ENCODE peak calls at places on chromosomes 11 and 22, in six cellular contexts. Y is endodermal cell; W is Peyer's patch; X is SK-N-SH; S is CD8-positive, alpha-beta memory T cell; B is upper lobe of right lung. Q is an unnamed sample. For H3K4me1, the result is how much of the 10 kb centered on the place peaks cover.

GRCh38 chr22:36464715-36465231 is 16.7 kb downstream of the TXN2 start:
- DNase-seq in Y (no peak), W (no peak), X (no peak), S (no peak), B (no peak), Q (no peak)

GRCh38 chr11:29578806-29579205 is 438.0 kb downstream of the KCNA4 start:
- DNase-seq in Y (peak), W (no peak), X (no peak), S (no peak), B (no peak), Q (no peak)

GRCh38 chr22:31148516-31148915 is 8.2 kb upstream of the PLA2G3 start:
- DNase-seq in Y (no peak), W (no peak), X (no peak), S (no peak), B (peak), Q (peak)

GRCh38 chr22:38738475-38739070 is 17.2 kb downstream of the SUN2 start:
- DNase-seq in Y (no peak), W (no peak), X (no peak), S (no peak), B (no peak), Q (no peak)

GRCh38 chr11:129973068-129973467 is 29.6 kb downstream of the PRDM10 start:
- DNase-seq in Y (no peak), W (no peak), X (no peak), S (no peak), B (no peak), Q (no peak)

GRCh38 chr22:44956835-44957234 is 53.0 kb downstream of the PHF21B start:
- DNase-seq in Y (peak), W (no peak), X (no peak), S (no peak), B (no peak), Q (no peak)

GRCh38 chr22:39448205-39449054 is 8.4 kb upstream of the MGAT3 start:
- DNase-seq in Y (peak), W (no peak), X (no peak), S (no peak), B (no peak), Q (no peak)

GRCh38 chr11:74577624-74578396 is 14.6 kb upstream of the POLD3 start:
- DNase-seq in Y (no peak), W (no peak), X (peak), S (no peak), B (no peak), Q (peak)

GRCh38 chr11:130580372-130580771 is 131.9 kb downstream of the ADAMTS15 start:
- DNase-seq in Y (peak), W (no peak), X (no peak), S (no peak), B (no peak), Q (peak)

GRCh38 chr11:86128914-86129313 is 60.0 kb upstream of the PICALM start:
- DNase-seq in Y (no peak), W (no peak), X (no peak), S (no peak), B (no peak), Q (no peak)

GRCh38 chr11:133934599-133935550 is 21.9 kb downstream of the IGSF9B start:
- DNase-seq in Y (peak), W (no peak), X (peak), S (no peak), B (no peak), Q (peak)

GRCh38 chr11:13103962-13104554 is 94.9 kb downstream of the RASSF10 start:
- DNase-seq in Y (no peak), W (no peak), X (no peak), S (no peak), B (no peak), Q (no peak)

GRCh38 chr22:35586771-35587170 is 30.4 kb downstream of the MB start:
- DNase-seq in Y (no peak), W (no peak), X (no peak), S (no peak), B (no peak), Q (no peak)

GRCh38 chr22:49645791-49646550 is 181.7 kb downstream of the BRD1 start:
- DNase-seq in Y (no peak), W (no peak), X (no peak), S (no peak), B (no peak), Q (no peak)

GRCh38 chr22:24948356-24949202 is 2.1 kb upstream of the LHFPL7 start:
- DNase-seq in Y (peak), W (no peak), X (no peak), S (no peak), B (no peak), Q (no peak)

GRCh38 chr11:9385288-9385902 is 943 bp downstream of the IPO7 start:
- DNase-seq in Y (no peak), W (peak), X (no peak), S (peak), B (no peak), Q (no peak)

GRCh38 chr11:9384535-9385287 is at the start of gene IPO7:
- DNase-seq in Y (peak), W (peak), X (peak), S (peak), B (peak), Q (peak)

GRCh38 chr11:9386086-9386485 is 1.6 kb downstream of the IPO7 start:
- DNase-seq in Y (no peak), W (no peak), X (no peak), S (no peak), B (no peak), Q (no peak)

GRCh38 chr11:9386901-9387300 is 2.4 kb downstream of the IPO7 start:
- DNase-seq in Y (no peak), W (no peak), X (no peak), S (no peak), B (no peak), Q (no peak)
- H3K4me1 ChIP-seq in Y (under half), W (under half), X (under half), S (under half), B (under half), Q (under half)

DNA sequence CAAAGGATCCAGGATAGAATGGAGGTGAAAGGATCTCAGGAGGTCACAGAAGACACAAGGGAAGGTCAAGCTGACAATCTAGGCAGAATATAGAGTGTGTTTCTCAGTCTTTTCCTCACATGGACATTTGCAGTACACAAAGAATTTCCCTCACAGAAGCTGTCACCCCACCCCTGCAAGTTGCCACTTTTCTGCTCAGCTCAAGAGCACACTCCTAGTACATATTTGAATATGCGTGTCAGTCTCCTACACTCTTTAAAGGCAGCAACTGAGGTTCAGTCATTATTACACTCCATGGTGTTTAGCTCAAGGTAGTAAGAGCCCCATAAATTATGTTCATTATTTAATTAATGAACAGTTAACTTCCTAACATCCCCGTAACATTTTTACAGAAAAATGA is 59.1 kb downstream of the ETS1 start:
- DNase-seq in Y (no peak), W (no peak), X (no peak), S (no peak), B (no peak), Q (no peak)
- H3K4me1 ChIP-seq in Y (under half), W (under half), X (under half), S (half or more), B (under half), Q (under half)

DNA sequence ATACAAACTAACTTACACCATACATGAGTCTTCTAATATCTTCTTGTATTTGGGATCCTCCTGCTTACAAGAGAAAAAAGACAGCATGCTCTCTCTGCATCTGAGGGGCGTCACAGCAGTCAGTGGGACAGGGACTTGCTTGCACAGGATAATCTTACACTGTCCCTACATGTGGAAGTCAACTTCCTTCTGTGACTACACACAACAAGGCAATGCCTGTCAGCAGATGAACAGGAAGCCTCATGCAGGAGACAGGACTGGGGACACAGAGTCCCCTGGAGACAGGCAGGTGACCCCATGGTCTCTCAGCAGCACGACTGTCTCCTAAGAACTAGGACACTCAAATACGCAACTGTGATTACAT is 54.8 kb downstream of the PACSIN2 start:
- DNase-seq in Y (peak), W (no peak), X (no peak), S (no peak), B (no peak), Q (no peak)
- H3K4me1 ChIP-seq in Y (under half), W (under half), X (under half), S (under half), B (half or more), Q (half or more)

GRCh38 chr11:122172352-122173073 is 56.5 kb upstream of the BLID start:
- DNase-seq in Y (no peak), W (no peak), X (no peak), S (no peak), B (no peak), Q (no peak)

GRCh38 chr11:122173587-122173986 is 57.6 kb upstream of the BLID start:
- DNase-seq in Y (no peak), W (no peak), X (no peak), S (no peak), B (no peak), Q (no peak)

GRCh38 chr11:122173074-122173450 is 57.0 kb upstream of the BLID start:
- DNase-seq in Y (no peak), W (no peak), X (no peak), S (no peak), B (no peak), Q (no peak)

GRCh38 chr11:122168218-122168617 is 52.2 kb upstream of the BLID start:
- DNase-seq in Y (no peak), W (no peak), X (no peak), S (no peak), B (no peak), Q (no peak)

DNA sequence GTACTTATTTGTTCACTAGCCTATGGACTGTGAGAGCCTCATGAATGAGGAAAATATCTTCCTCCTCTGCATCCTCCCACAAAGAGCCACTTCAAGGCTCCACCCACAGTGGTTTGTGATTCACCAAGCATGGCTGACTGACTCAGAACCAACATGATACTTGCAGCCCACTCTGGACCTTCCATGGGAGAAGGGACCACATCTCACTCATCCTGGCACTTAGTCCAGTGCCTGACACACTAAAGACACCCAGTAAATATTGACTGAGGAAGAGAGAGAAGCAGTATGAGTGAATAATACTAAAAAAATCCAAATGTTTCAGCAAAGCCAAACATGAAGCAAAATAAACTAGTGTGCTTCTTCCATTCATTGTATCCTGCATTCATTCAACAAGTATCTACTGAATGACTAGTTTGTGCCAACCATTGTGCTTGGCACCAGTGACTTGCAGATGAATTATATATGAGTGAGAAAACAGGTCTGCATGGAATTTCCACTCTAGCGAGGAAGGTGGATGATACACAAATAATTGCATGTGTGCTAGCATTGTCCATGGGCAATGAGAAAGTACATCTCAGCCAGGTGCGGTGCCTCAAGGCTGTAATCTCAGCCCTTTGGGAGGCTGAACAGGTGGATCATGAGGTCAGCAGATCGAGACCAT is 54.9 kb upstream of the BLID start:
- DNase-seq in Y (no peak), W (no peak), X (no peak), S (no peak), B (no peak), Q (peak)
- H3K4me1 ChIP-seq in Y (under half), W (under half), X (under half), S (under half), B (under half), Q (under half)

GRCh38 chr11:73333173-73333572 is 25.1 kb downstream of the ARHGEF17 start:
- DNase-seq in Y (no peak), W (no peak), X (no peak), S (no peak), B (no peak), Q (no peak)
- H3K4me1 ChIP-seq in Y (under half), W (under half), X (half or more), S (under half), B (half or more), Q (half or more)

GRCh38 chr11:3950996-3951662 is 95.7 kb downstream of the STIM1 start:
- DNase-seq in Y (peak), W (no peak), X (no peak), S (peak), B (no peak), Q (peak)

GRCh38 chr11:3949132-3949531 is 93.7 kb downstream of the STIM1 start:
- DNase-seq in Y (no peak), W (peak), X (no peak), S (peak), B (no peak), Q (no peak)

GRCh38 chr11:3946445-3947017 is 91.1 kb downstream of the STIM1 start:
- DNase-seq in Y (no peak), W (no peak), X (no peak), S (no peak), B (no peak), Q (no peak)

GRCh38 chr11:3944198-3944597 is 88.7 kb downstream of the STIM1 start:
- DNase-seq in Y (no peak), W (no peak), X (no peak), S (no peak), B (no peak), Q (peak)

DNA sequence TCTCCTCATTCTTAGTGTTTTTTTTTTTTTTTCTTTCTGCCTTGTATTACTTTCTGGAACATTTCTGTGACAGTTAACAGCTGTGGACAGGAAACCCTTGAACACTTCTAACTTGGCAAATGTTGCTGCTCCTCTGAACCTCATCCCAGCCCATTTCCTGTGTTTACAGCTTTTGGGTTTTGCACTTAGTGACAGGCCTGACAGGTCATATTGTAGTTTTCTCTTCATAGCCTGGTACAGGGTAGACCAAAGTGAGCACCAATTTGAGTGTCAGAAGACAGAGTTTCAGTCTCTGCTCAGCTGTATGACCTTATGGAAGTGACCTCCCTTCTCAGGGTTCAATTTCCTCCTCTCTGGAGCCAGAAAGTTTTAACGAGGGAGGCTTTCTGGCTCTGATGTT is 91.6 kb downstream of the STIM1 start:
- DNase-seq in Y (no peak), W (peak), X (no peak), S (peak), B (no peak), Q (peak)
- H3K4me1 ChIP-seq in Y (under half), W (half or more), X (under half), S (half or more), B (half or more), Q (half or more)

GRCh38 chr11:9577032-9577431 is 3.6 kb downstream of the WEE1 start:
- DNase-seq in Y (no peak), W (no peak), X (no peak), S (no peak), B (no peak), Q (peak)

GRCh38 chr11:9574806-9575530 is 1.5 kb downstream of the WEE1 start:
- DNase-seq in Y (peak), W (peak), X (peak), S (no peak), B (no peak), Q (peak)

GRCh38 chr11:9573775-9574555 is 495 bp downstream of the WEE1 start:
- DNase-seq in Y (no peak), W (peak), X (peak), S (no peak), B (peak), Q (peak)

GRCh38 chr11:9574556-9574805 is 1.0 kb downstream of the WEE1 start:
- DNase-seq in Y (peak), W (peak), X (no peak), S (no peak), B (peak), Q (no peak)

GRCh38 chr11:9575531-9576240 is 2.2 kb downstream of the WEE1 start:
- DNase-seq in Y (no peak), W (no peak), X (no peak), S (no peak), B (no peak), Q (no peak)
- H3K4me1 ChIP-seq in Y (under half), W (under half), X (under half), S (under half), B (under half), Q (under half)

DNA sequence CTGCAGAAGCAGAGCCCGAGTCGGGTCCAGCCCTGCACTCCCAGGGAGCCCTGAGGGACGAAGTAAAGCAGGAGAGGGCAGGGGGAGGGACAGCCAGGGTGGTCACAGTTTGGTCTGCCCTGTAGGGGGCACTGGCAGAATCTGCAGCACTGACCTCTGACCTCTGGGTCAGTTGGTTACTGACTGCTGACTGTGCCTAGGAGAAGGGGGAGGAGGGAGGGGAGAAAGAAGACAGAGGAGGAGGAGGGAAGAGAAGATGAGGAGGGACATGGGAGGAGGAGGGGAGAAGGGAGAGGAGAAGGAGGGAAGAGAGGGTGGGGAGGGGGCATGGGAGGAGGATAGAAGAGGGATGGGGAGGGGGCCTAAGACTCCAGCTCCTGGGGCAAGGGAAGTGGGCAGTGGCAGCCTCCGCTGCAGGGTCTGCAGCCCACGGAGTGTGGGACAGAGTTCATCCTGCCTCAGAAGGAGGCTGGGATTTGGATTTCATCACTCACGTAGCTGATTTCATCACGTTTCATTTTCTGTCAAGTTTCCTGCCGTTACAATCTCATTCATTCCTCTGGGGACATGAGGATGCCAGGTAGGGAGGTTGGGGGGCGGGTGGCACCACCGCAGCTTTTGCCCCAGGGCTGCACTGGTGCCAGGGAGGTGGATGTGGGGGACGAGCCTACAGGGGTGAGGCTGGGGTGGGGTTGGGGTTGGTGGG is 55.2 kb downstream of the FLRT1 start:
- DNase-seq in Y (peak), W (no peak), X (no peak), S (no peak), B (no peak), Q (no peak)
- H3K4me1 ChIP-seq in Y (under half), W (under half), X (half or more), S (under half), B (under half), Q (under half)

Q was measured in cardiac muscle cell.